ENCODE peak calls at places on chromosome 21, in eight cellular contexts. X is fibroblast of lung; D is spleen; R is IMR-90; K is left ventricle myocardium inferior; L is breast epithelium; N is CD8-positive, alpha-beta T cell; G is Peyer's patch. H is an unnamed sample. For H3K9me3 and H3K27me3, the result is how much of the 10 kb centered on the place peaks cover.

GRCh38 chr21:33441489-33442477 is 38.0 kb downstream of the TMEM50B start:
- DNase-seq in X (peak), D (peak), R (peak), K (peak), L (no peak), N (no peak), G (peak), H (peak)

GRCh38 chr21:28253378-28253777 is 739.3 kb downstream of the LTN1 start:
- DNase-seq in X (peak), D (no peak), R (peak), K (no peak), L (no peak), N (no peak), G (no peak), H (peak)

GRCh38 chr21:16579538-16579937 is 849.8 kb downstream of the USP25 start:
- DNase-seq in X (peak), D (no peak), R (peak), K (no peak), L (no peak), N (no peak), G (no peak), H (peak)

GRCh38 chr21:32538147-32538792 is 47.1 kb downstream of the TCP10L start:
- DNase-seq in X (no peak), D (no peak), R (no peak), K (no peak), L (no peak), N (peak), G (no peak), H (no peak)

GRCh38 chr21:31894441-31894840 is 21.6 kb downstream of the HUNK start:
- DNase-seq in X (no peak), D (no peak), R (no peak), K (no peak), L (no peak), N (no peak), G (no peak), H (peak)

GRCh38 chr21:33840771-33841170 is 74.8 kb downstream of the ATP5PO start:
- DNase-seq in X (no peak), D (no peak), R (peak), K (no peak), L (no peak), N (no peak), G (no peak), H (no peak)

GRCh38 chr21:15943009-15943666 is 213.4 kb downstream of the USP25 start:
- DNase-seq in X (peak), D (no peak), R (peak), K (no peak), L (no peak), N (no peak), G (no peak), H (no peak)

GRCh38 chr21:41583274-41583790 is 75.4 kb upstream of the TMPRSS2 start:
- DNase-seq in X (no peak), D (no peak), R (peak), K (no peak), L (peak), N (no peak), G (no peak), H (no peak)

GRCh38 chr21:46443910-46444309 is 14.8 kb upstream of the DIP2A start:
- DNase-seq in X (no peak), D (no peak), R (no peak), K (peak), L (no peak), N (no peak), G (no peak), H (no peak)

GRCh38 chr21:23936224-23936623 is 1671.1 kb downstream of the MRPL39 start:
- DNase-seq in X (peak), D (no peak), R (peak), K (no peak), L (no peak), N (no peak), G (no peak), H (peak)

GRCh38 chr21:17438642-17439041 is 74.2 kb upstream of the CXADR start:
- DNase-seq in X (no peak), D (no peak), R (no peak), K (no peak), L (no peak), N (no peak), G (no peak), H (no peak)

GRCh38 chr21:38310619-38311018 is 53.8 kb downstream of the KCNJ15 start:
- DNase-seq in X (peak), D (no peak), R (peak), K (no peak), L (no peak), N (no peak), G (no peak), H (no peak)

GRCh38 chr21:41582866-41583265 is 74.9 kb upstream of the TMPRSS2 start:
- DNase-seq in X (no peak), D (no peak), R (no peak), K (no peak), L (no peak), N (no peak), G (no peak), H (no peak)

GRCh38 chr21:16587141-16587570 is 857.4 kb downstream of the USP25 start:
- DNase-seq in X (peak), D (no peak), R (peak), K (peak), L (no peak), N (no peak), G (no peak), H (no peak)

GRCh38 chr21:32698971-32699693 is 28.7 kb downstream of the SYNJ1 start:
- DNase-seq in X (no peak), D (no peak), R (peak), K (no peak), L (no peak), N (no peak), G (no peak), H (no peak)

GRCh38 chr21:35020446-35020845 is 28.7 kb downstream of the RUNX1 start:
- DNase-seq in X (no peak), D (peak), R (no peak), K (no peak), L (no peak), N (no peak), G (peak), H (no peak)

GRCh38 chr21:35017256-35017655 is 31.8 kb downstream of the RUNX1 start:
- DNase-seq in X (no peak), D (no peak), R (no peak), K (no peak), L (no peak), N (no peak), G (no peak), H (no peak)

GRCh38 chr21:35021546-35021945 is 27.6 kb downstream of the RUNX1 start:
- DNase-seq in X (no peak), D (no peak), R (no peak), K (no peak), L (no peak), N (no peak), G (no peak), H (no peak)

GRCh38 chr21:35020902-35021301 is 28.2 kb downstream of the RUNX1 start:
- DNase-seq in X (no peak), D (no peak), R (peak), K (no peak), L (no peak), N (no peak), G (no peak), H (no peak)

GRCh38 chr21:35019631-35020032 is 29.5 kb downstream of the RUNX1 start:
- DNase-seq in X (no peak), D (no peak), R (no peak), K (no peak), L (no peak), N (no peak), G (no peak), H (no peak)
- H3K9me3 ChIP-seq in X (under half), D (under half), R (under half), K (under half), L (under half), N (under half), G (under half), H (under half)

DNA sequence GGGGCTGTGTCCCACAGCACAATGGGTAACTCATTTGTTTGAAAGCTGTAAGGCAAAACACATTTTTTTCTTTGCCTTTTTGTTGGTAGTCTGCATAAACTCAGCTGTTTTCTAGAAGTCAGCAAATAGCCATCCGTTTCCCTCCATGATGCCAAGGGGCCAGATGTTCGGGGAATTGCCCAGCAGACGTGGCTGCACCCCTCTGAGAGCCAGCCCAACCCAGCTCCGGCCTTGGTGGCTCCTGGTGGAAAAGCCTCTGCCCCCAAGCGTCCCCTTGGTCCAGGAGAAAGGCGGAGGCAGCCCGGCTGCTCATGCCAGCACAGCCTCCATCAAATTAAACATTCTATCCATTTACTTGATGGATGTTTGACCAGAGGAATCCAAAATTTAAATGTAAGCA is 58.3 kb upstream of the ADARB1 start:
- DNase-seq in X (no peak), D (peak), R (no peak), K (peak), L (no peak), N (no peak), G (no peak), H (no peak)
- H3K27me3 ChIP-seq in X (under half), D (under half), R (under half), K (under half), L (under half), N (under half), G (under half), H (under half)

GRCh38 chr21:43203523-43204080 is 34.8 kb downstream of the CRYAA start:
- DNase-seq in X (no peak), D (peak), R (no peak), K (no peak), L (peak), N (no peak), G (no peak), H (no peak)

GRCh38 chr21:43207043-43207315 is 38.2 kb downstream of the CRYAA start:
- DNase-seq in X (no peak), D (peak), R (no peak), K (no peak), L (peak), N (no peak), G (no peak), H (no peak)

GRCh38 chr21:43201491-43201890 is 32.7 kb downstream of the CRYAA start:
- DNase-seq in X (no peak), D (no peak), R (no peak), K (no peak), L (no peak), N (no peak), G (no peak), H (no peak)

GRCh38 chr21:43206231-43207042 is 37.6 kb downstream of the CRYAA start:
- DNase-seq in X (no peak), D (peak), R (no peak), K (no peak), L (peak), N (no peak), G (no peak), H (no peak)

GRCh38 chr21:43204638-43205037 is 35.8 kb downstream of the CRYAA start:
- DNase-seq in X (no peak), D (peak), R (no peak), K (no peak), L (peak), N (no peak), G (peak), H (no peak)
- H3K4me3 ChIP-seq in X (no peak), D (no peak), R (no peak), K (no peak), L (no peak), N (no peak), G (no peak), H (no peak)

DNA sequence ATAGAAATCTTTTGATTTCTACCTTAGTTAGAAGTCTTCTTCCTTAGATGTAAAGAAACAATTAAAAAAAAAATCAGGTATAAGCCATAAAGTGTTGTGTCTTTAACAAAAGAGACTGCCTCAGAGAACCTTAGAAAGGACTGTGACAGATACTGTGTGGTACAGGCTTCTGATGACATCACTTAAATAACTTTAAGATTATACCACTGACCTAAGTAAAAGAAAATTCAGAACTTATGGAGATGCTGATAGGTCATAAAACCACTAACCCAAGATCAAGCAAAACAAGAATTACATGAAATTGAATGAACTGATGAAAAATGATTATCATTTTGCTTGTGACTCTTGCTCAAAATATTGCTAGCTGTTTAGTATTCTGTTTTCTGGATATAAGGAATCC is 220.8 kb downstream of the NRIP1 start:
- DNase-seq in X (no peak), D (no peak), R (peak), K (no peak), L (no peak), N (no peak), G (no peak), H (no peak)
- H3K9me3 ChIP-seq in X (under half), D (under half), R (under half), K (under half), L (under half), N (under half), G (under half), H (under half)

GRCh38 chr21:22795091-22795490 is 1796.9 kb downstream of the NCAM2 start:
- DNase-seq in X (no peak), D (no peak), R (no peak), K (no peak), L (no peak), N (no peak), G (no peak), H (no peak)
- H3K27me3 ChIP-seq in X (under half), D (under half), R (under half), K (under half), L (under half), N (under half), G (under half), H (under half)

GRCh38 chr21:37220981-37221664 is 46.0 kb downstream of the VPS26C start:
- DNase-seq in X (peak), D (peak), R (peak), K (peak), L (peak), N (peak), G (peak), H (peak)

GRCh38 chr21:37214952-37215351 is 52.2 kb downstream of the VPS26C start:
- DNase-seq in X (no peak), D (no peak), R (no peak), K (no peak), L (no peak), N (no peak), G (no peak), H (no peak)

GRCh38 chr21:37223804-37224345 is 43.3 kb downstream of the VPS26C start:
- DNase-seq in X (no peak), D (no peak), R (no peak), K (no peak), L (no peak), N (no peak), G (no peak), H (no peak)

GRCh38 chr21:37220433-37220980 is 46.6 kb downstream of the VPS26C start:
- DNase-seq in X (peak), D (no peak), R (peak), K (no peak), L (no peak), N (peak), G (peak), H (peak)

DNA sequence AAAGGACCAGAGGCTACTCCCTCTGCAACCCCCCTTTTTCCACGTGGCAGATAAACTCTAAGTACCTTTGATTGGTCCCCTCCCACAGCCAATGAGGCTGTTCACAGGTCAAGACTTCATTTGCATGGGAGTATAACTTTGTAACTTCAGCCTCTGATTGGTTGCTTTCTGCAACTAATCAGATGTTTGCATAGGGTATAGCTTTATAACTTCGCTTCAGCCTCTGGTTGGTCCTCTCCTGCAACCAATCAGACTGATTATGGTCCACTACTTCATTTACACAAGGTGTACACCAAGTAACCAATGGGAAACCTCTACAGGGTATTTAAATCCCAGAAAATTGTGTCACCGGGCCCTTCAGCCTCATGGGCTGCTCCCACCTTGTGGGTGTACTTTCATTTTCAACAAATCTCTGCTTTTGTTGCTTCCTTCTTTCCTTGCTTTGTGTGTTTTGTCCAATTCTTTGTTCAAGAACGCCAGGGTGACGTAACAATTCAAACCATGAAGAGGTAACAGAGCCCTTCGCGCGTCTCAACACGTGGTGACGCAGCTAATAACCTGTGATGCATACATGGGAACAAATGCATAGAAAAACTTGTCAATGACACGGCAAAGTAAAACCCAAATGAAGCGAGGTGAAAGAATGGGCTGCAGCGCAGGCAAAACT is 47.2 kb downstream of the VPS26C start:
- DNase-seq in X (no peak), D (no peak), R (no peak), K (no peak), L (no peak), N (no peak), G (peak), H (peak)
- H3K4me3 ChIP-seq in X (peak), D (peak), R (peak), K (peak), L (peak), N (peak), G (peak), H (peak)

DNA sequence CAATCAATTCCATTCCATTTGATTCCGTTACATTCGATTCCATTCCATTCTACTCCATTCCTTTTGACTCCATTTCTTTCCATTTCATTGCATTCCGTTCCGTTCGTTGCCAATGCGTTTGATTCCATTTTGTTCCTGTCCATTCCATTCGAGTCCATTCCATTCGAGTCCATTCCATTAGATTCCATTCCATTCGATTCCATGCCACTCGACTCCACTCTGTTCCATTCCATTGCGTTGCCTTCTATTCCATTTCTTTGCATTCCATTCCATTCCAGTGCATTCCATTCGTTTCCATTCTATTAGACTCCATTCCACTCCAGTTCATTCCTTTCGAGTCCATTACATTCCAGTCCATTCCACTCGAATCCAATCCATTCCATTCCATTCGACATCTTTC is 2587.5 kb upstream of the TPTE start:
- DNase-seq in X (no peak), D (no peak), R (no peak), K (no peak), L (no peak), N (no peak), G (no peak), H (no peak)
- H3K9me3 ChIP-seq in X (under half), D (under half), R (under half), K (under half), L (under half), N (under half), G (under half), H (under half)

H was measured in SJCRH30.